ENCODE peak calls at places on chromosomes 2 and 18, in nine cellular contexts. D is prostate gland, Y is progenitor cell of endocrine pancreas, E is HL-60, Q is uterus, N is RWPE1, B is adrenal gland, V is GM06990, R is lower leg skin. S is an unnamed sample.

GRCh38 chr2:233026211-233026813 is 6.2 kb upstream of the NEU2 start:
- DNase-seq in R (no peak), B (no peak), Y (no peak), Q (no peak), V (no peak), D (no peak), N (peak), E (no peak), S (no peak)

GRCh38 chr2:186590538-186591441 is 934 bp downstream of the ITGAV start:
- DNase-seq in N (peak), R (no peak), D (peak), V (peak), Q (no peak), Y (no peak), E (peak), B (peak), S (no peak)

GRCh38 chr18:30106356-30106755 is 936.2 kb downstream of the DSC3 start:
- DNase-seq in V (no peak), Q (no peak), D (no peak), Y (no peak), R (no peak), N (peak), B (no peak), E (no peak), S (no peak)

GRCh38 chr18:59437851-59438250 is 78.8 kb upstream of the LMAN1 start:
- DNase-seq in D (no peak), Y (no peak), Q (no peak), V (no peak), E (no peak), B (no peak), R (no peak), N (no peak), S (no peak)

GRCh38 chr18:13568443-13569392 is 157.6 kb downstream of the FAM210A start:
- DNase-seq in E (no peak), B (no peak), Q (no peak), V (peak), D (no peak), N (no peak), Y (no peak), R (no peak), S (no peak)

GRCh38 chr18:51149605-51150429 is 47.7 kb downstream of the MEX3C start:
- DNase-seq in Y (no peak), V (no peak), R (no peak), E (no peak), Q (no peak), B (no peak), D (no peak), N (no peak), S (no peak)

GRCh38 chr18:7619676-7620075 is 52.6 kb downstream of the PTPRM start:
- DNase-seq in V (no peak), Q (no peak), R (no peak), E (no peak), N (no peak), D (no peak), B (no peak), Y (no peak), S (no peak)

GRCh38 chr2:152505495-152505906 is 170.5 kb downstream of the FMNL2 start:
- DNase-seq in V (no peak), N (no peak), E (no peak), B (peak), R (peak), Y (no peak), D (no peak), Q (no peak), S (no peak)

GRCh38 chr2:232030229-232030628 is 68.7 kb downstream of the DIS3L2 start:
- DNase-seq in D (no peak), B (no peak), E (no peak), V (no peak), R (no peak), Q (no peak), Y (no peak), N (no peak), S (no peak)

GRCh38 chr2:65969161-65969560 is 465.8 kb upstream of the MEIS1 start:
- DNase-seq in Y (no peak), R (no peak), N (no peak), Q (no peak), D (no peak), E (no peak), V (no peak), B (no peak), S (no peak)

GRCh38 chr18:65567372-65567771 is 183.4 kb upstream of the CDH7 start:
- DNase-seq in D (no peak), B (no peak), N (peak), Y (no peak), Q (no peak), R (no peak), E (no peak), V (no peak), S (no peak)

GRCh38 chr2:168796583-168797285 is 5.7 kb upstream of the NOSTRIN start:
- DNase-seq in Q (no peak), R (no peak), B (no peak), V (no peak), E (no peak), N (no peak), D (no peak), Y (no peak), S (no peak)

GRCh38 chr18:75799449-75800330 is 372.2 kb upstream of the SMIM21 start:
- DNase-seq in V (no peak), R (no peak), Q (no peak), D (no peak), Y (no peak), E (no peak), N (no peak), B (no peak), S (no peak)

GRCh38 chr18:34493566-34494358 is 216.3 kb upstream of the DTNA start:
- DNase-seq in D (no peak), Q (no peak), E (no peak), V (peak), N (no peak), B (no peak), Y (peak), R (no peak), S (no peak)

GRCh38 chr2:157220502-157220901 is 37.0 kb upstream of the GALNT5 start:
- DNase-seq in Y (no peak), E (no peak), N (no peak), Q (no peak), D (no peak), V (no peak), R (no peak), B (no peak), S (no peak)

GRCh38 chr2:118786691-118787090 is 60.8 kb downstream of the EN1 start:
- DNase-seq in V (no peak), Y (no peak), D (no peak), N (no peak), E (no peak), Q (no peak), R (no peak), B (no peak), S (no peak)

GRCh38 chr18:3903341-3903740 is 453.4 kb downstream of the TGIF1 start:
- DNase-seq in D (no peak), V (no peak), Q (no peak), E (no peak), N (peak), R (no peak), B (no peak), Y (no peak), S (no peak)

GRCh38 chr2:230958803-230959756 is 34.0 kb upstream of the GPR55 start:
- DNase-seq in N (no peak), D (no peak), E (no peak), Y (no peak), R (no peak), Q (no peak), B (no peak), V (no peak), S (no peak)

GRCh38 chr2:144350151-144350802 is 169.6 kb downstream of the ZEB2 start:
- DNase-seq in N (no peak), Y (no peak), B (no peak), R (no peak), D (no peak), V (no peak), Q (no peak), E (no peak), S (no peak)

GRCh38 chr18:3441290-3441689 is 8.7 kb upstream of the TGIF1 start:
- DNase-seq in Q (no peak), R (no peak), E (peak), D (no peak), Y (no peak), N (no peak), V (no peak), B (peak), S (no peak)

GRCh38 chr18:49899647-49900330 is 86.5 kb upstream of the ACAA2 start:
- DNase-seq in B (no peak), Q (no peak), V (no peak), E (no peak), R (no peak), Y (no peak), D (no peak), N (no peak), S (no peak)

GRCh38 chr2:20443276-20443920 is 3.5 kb upstream of the RHOB start:
- DNase-seq in V (no peak), D (no peak), Q (peak), Y (no peak), N (peak), B (peak), E (no peak), R (no peak), S (no peak)

GRCh38 chr2:36352024-36352398 is 3.6 kb upstream of the CRIM1 start:
- DNase-seq in R (no peak), E (peak), D (peak), B (no peak), V (no peak), Y (no peak), N (no peak), Q (no peak), S (no peak)

GRCh38 chr2:75592028-75592427 is 31.3 kb upstream of the EVA1A start:
- DNase-seq in E (no peak), B (peak), N (peak), R (no peak), Y (no peak), V (no peak), Q (no peak), D (no peak), S (no peak)

GRCh38 chr2:36482576-36483214 is 115.3 kb downstream of the FEZ2 start:
- DNase-seq in B (no peak), D (peak), N (no peak), R (no peak), Q (no peak), V (no peak), E (no peak), Y (no peak), S (no peak)

GRCh38 chr2:178914259-178914849 is 107.1 kb upstream of the TTN start:
- DNase-seq in V (peak), Q (peak), Y (peak), N (peak), D (peak), B (peak), E (peak), R (peak), S (peak)

GRCh38 chr2:229489016-229489415 is 217.9 kb upstream of the PID1 start:
- DNase-seq in N (peak), E (peak), D (no peak), R (no peak), V (no peak), Q (no peak), B (peak), Y (no peak), S (no peak)

GRCh38 chr2:178949584-178949983 is 100.4 kb downstream of the CCDC141 start:
- DNase-seq in E (no peak), V (no peak), N (no peak), Q (no peak), R (no peak), Y (no peak), D (no peak), B (no peak), S (no peak)

GRCh38 chr2:189137519-189137918 is 42.0 kb downstream of the COL5A2 start:
- DNase-seq in D (no peak), Q (no peak), R (no peak), B (no peak), V (no peak), N (no peak), Y (no peak), E (no peak), S (no peak)

GRCh38 chr2:223585691-223586090 is 16.5 kb downstream of the SCG2 start:
- DNase-seq in D (no peak), E (no peak), Y (no peak), R (no peak), V (no peak), Q (no peak), N (peak), B (no peak), S (no peak)

GRCh38 chr18:73733806-73734314 is 413.8 kb downstream of the FBXO15 start:
- DNase-seq in Y (no peak), E (no peak), R (no peak), D (no peak), N (no peak), V (no peak), B (no peak), Q (no peak), S (no peak)

GRCh38 chr2:181444654-181445053 is 12.5 kb upstream of the ITGA4 start:
- DNase-seq in R (no peak), D (no peak), B (no peak), E (no peak), N (no peak), V (no peak), Y (no peak), Q (no peak), S (no peak)

GRCh38 chr18:22253676-22254075 is 84.3 kb downstream of the GATA6 start:
- DNase-seq in B (peak), Q (no peak), Y (no peak), N (no peak), D (no peak), R (no peak), E (no peak), V (no peak), S (no peak)

GRCh38 chr2:205646680-205647079 is 35.6 kb upstream of the NRP2 start:
- DNase-seq in V (peak), Y (no peak), B (no peak), R (no peak), Q (no peak), N (no peak), E (no peak), D (no peak), S (no peak)

GRCh38 chr18:8893628-8894231 is 188.4 kb downstream of the MTCL1 start:
- DNase-seq in E (no peak), N (no peak), R (no peak), B (no peak), Q (no peak), V (no peak), D (no peak), Y (no peak), S (no peak)

GRCh38 chr18:8893221-8893620 is 187.9 kb downstream of the MTCL1 start:
- DNase-seq in Q (no peak), D (no peak), R (no peak), N (no peak), E (no peak), Y (no peak), B (no peak), V (no peak), S (no peak)

GRCh38 chr18:8895987-8896619 is 190.7 kb downstream of the MTCL1 start:
- DNase-seq in V (no peak), E (no peak), R (no peak), Q (no peak), B (no peak), N (no peak), D (no peak), Y (no peak), S (no peak)

GRCh38 chr18:8895341-8895740 is 190.0 kb downstream of the MTCL1 start:
- DNase-seq in R (no peak), N (no peak), V (no peak), E (no peak), Q (no peak), B (no peak), Y (no peak), D (no peak), S (no peak)

GRCh38 chr18:8894823-8895222 is 189.5 kb downstream of the MTCL1 start:
- DNase-seq in N (no peak), R (no peak), V (no peak), E (no peak), Q (no peak), D (no peak), B (no peak), Y (no peak), S (no peak)
- TF ChIP-seq CTCF in N (no peak), R (no peak), V (no peak), E (no peak), Q (no peak), D (no peak), B (no peak), Y (no peak), S (no peak)

DNA sequence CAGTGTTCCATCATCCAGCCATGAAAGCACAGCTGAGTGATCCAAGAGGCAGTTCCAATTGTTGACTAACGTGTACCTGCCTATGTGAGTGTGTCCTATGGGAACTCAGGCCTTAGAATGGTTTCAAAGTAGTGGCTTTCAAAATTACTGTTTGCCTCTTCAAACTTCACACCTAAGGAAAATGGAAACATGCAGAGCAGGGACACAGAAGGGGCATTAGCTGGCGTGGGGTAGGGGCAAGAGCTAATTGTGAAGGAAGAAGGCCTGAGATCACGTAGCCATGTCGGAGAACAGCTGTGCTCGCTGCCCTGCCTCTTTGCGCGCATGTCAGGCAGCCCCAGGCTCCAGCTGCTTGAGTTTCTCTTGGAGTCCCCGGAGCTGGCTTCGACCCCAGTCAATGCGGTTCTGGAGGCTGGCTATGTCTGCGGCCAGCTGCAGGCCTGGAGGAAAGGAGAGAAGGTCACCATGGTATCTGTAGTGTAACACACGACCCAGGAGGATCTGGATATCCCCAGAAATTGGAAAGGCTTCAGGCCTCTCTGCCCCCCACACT is 3.8 kb upstream of the IMP4 start:
- DNase-seq in Q (no peak), B (no peak), D (no peak), E (no peak), Y (no peak), R (no peak), V (no peak), N (no peak), S (no peak)
- TF ChIP-seq CTCF in Q (no peak), B (no peak), D (no peak), E (no peak), Y (no peak), R (no peak), V (no peak), N (no peak), S (no peak)

GRCh38 chr2:149087751-149088150 is 49.3 kb downstream of the LYPD6B start:
- DNase-seq in B (no peak), E (no peak), R (no peak), V (no peak), Y (no peak), Q (no peak), N (peak), D (no peak), S (no peak)
- TF ChIP-seq CTCF in B (no peak), E (peak), R (no peak), V (peak), Y (peak), Q (no peak), N (no peak), D (peak), S (no peak)

GRCh38 chr2:126634273-126634861 is 21.6 kb upstream of the GYPC start:
- DNase-seq in Y (no peak), E (no peak), N (peak), B (no peak), R (no peak), D (no peak), Q (no peak), V (no peak), S (no peak)
- TF ChIP-seq CTCF in Y (peak), E (no peak), N (peak), B (peak), R (no peak), D (no peak), Q (no peak), V (peak), S (no peak)

GRCh38 chr2:125227843-125228392 is 1202.8 kb downstream of the CNTNAP5 start:
- DNase-seq in Q (no peak), D (no peak), R (no peak), V (no peak), Y (no peak), B (no peak), N (no peak), E (no peak), S (no peak)
- TF ChIP-seq CTCF in Q (no peak), D (no peak), R (no peak), V (peak), Y (peak), B (no peak), N (peak), E (no peak), S (no peak)

GRCh38 chr2:119823734-119824334 is 64.1 kb downstream of the PTPN4 start:
- DNase-seq in B (no peak), R (no peak), D (no peak), Y (no peak), V (no peak), Q (no peak), E (peak), N (peak), S (no peak)
- TF ChIP-seq CTCF in B (peak), R (no peak), D (peak), Y (peak), V (peak), Q (peak), E (peak), N (peak), S (no peak)

GRCh38 chr2:39497077-39497867 is 60.2 kb upstream of the MAP4K3 start:
- DNase-seq in Y (no peak), B (no peak), V (no peak), R (no peak), E (no peak), Q (peak), N (no peak), D (no peak), S (no peak)

GRCh38 chr2:39501412-39501811 is 64.3 kb upstream of the MAP4K3 start:
- DNase-seq in Q (no peak), Y (no peak), R (no peak), V (no peak), B (no peak), N (no peak), D (no peak), E (no peak), S (no peak)

GRCh38 chr2:39494784-39495251 is 57.7 kb upstream of the MAP4K3 start:
- DNase-seq in Y (no peak), E (no peak), B (no peak), N (no peak), D (no peak), V (peak), R (no peak), Q (peak), S (no peak)

GRCh38 chr2:39503277-39503676 is 66.2 kb upstream of the MAP4K3 start:
- DNase-seq in D (no peak), R (no peak), Y (no peak), V (no peak), E (no peak), Q (no peak), N (no peak), B (no peak), S (no peak)

DNA sequence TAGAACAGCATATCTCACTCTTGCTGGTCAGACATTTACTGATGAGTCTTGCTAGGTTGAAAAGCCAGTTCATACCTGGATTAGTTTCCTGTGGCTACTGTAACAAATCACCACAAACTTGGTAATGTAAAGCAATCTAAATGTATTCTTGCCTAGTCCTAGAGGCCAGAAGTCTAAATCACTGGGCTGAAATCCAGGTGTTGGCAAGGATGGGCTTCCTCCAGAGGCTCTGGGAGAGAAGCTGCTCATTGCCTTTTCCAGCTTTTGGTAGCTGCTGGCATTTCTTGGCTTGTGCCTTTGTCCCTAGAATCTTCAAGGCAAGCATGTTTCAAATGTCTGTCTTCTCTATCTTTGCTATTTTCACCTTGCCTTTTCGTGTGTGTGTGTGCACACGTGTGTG is 62.3 kb upstream of the MAP4K3 start:
- DNase-seq in R (no peak), B (no peak), Q (no peak), D (no peak), Y (no peak), V (no peak), E (no peak), N (no peak), S (no peak)
- TF ChIP-seq CTCF in R (no peak), B (no peak), Q (no peak), D (no peak), Y (no peak), V (no peak), E (no peak), N (no peak), S (no peak)

GRCh38 chr18:1585881-1586488 is 681.3 kb downstream of the ADCYAP1 start:
- DNase-seq in R (no peak), E (peak), D (no peak), Q (no peak), V (no peak), N (peak), Y (no peak), B (no peak), S (no peak)
- TF ChIP-seq CTCF in R (no peak), E (peak), D (peak), Q (peak), V (peak), N (peak), Y (peak), B (peak), S (no peak)

GRCh38 chr18:56747857-56748256 is 96.7 kb downstream of the WDR7 start:
- DNase-seq in N (no peak), B (no peak), E (no peak), Q (no peak), R (no peak), Y (no peak), D (no peak), V (no peak), S (no peak)
- TF ChIP-seq CTCF in N (no peak), B (no peak), E (no peak), Q (no peak), R (no peak), Y (no peak), D (no peak), V (no peak), S (no peak)